ENCODE peak calls at places on chromosomes 7 and 10, in six cellular contexts. One of them, this sample, is unnamed.

GRCh38 chr10:114320249-114321116 is 81.4 kb downstream of the VWA2 start:
- DNase-seq in fibroblast of lung: peak; percentile 76
- DNase-seq in progenitor cell of endocrine pancreas: no peak
- DNase-seq in GM20000: no peak
- DNase-seq in OCI-LY7: no peak
- DNase-seq in esophagus squamous epithelium: no peak
- DNase-seq in this sample: no peak

GRCh38 chr7:158602905-158603772 is 15.5 kb upstream of the PTPRN2 start:
- DNase-seq in fibroblast of lung: peak; percentile 60
- DNase-seq in progenitor cell of endocrine pancreas: no peak
- DNase-seq in GM20000: no peak
- DNase-seq in OCI-LY7: no peak
- DNase-seq in esophagus squamous epithelium: no peak
- DNase-seq in this sample: no peak

GRCh38 chr7:13908667-13909382 is 80.6 kb downstream of the ETV1 start:
- DNase-seq in progenitor cell of endocrine pancreas: no peak
- DNase-seq in OCI-LY7: no peak
- DNase-seq in GM20000: no peak
- DNase-seq in fibroblast of lung: no peak
- DNase-seq in esophagus squamous epithelium: no peak
- DNase-seq in this sample: no peak

GRCh38 chr7:16921644-16922257 is 40.0 kb upstream of the AGR3 start:
- DNase-seq in esophagus squamous epithelium: no peak
- DNase-seq in GM20000: no peak
- DNase-seq in fibroblast of lung: peak; percentile 37
- DNase-seq in progenitor cell of endocrine pancreas: no peak
- DNase-seq in OCI-LY7: no peak
- DNase-seq in this sample: no peak

GRCh38 chr7:1894906-1895663 is 225.0 kb downstream of the ELFN1 start:
- DNase-seq in progenitor cell of endocrine pancreas: no peak
- DNase-seq in OCI-LY7: no peak
- DNase-seq in esophagus squamous epithelium: no peak
- DNase-seq in GM20000: no peak
- DNase-seq in fibroblast of lung: no peak
- DNase-seq in this sample: no peak

GRCh38 chr7:141700848-141701371 is 1.1 kb downstream of the DENND11 start:
- DNase-seq in progenitor cell of endocrine pancreas: no peak
- DNase-seq in OCI-LY7: peak; percentile 3
- DNase-seq in esophagus squamous epithelium: no peak
- DNase-seq in fibroblast of lung: no peak
- DNase-seq in GM20000: peak; percentile 50
- DNase-seq in this sample: no peak

GRCh38 chr7:40057292-40057691 is 77.1 kb downstream of the MPLKIP start:
- DNase-seq in OCI-LY7: no peak
- DNase-seq in GM20000: no peak
- DNase-seq in fibroblast of lung: peak; percentile 17
- DNase-seq in progenitor cell of endocrine pancreas: no peak
- DNase-seq in esophagus squamous epithelium: no peak
- DNase-seq in this sample: no peak

GRCh38 chr7:90242369-90243168 is 2.4 kb upstream of the CFAP69 start:
- DNase-seq in GM20000: peak; percentile 61
- DNase-seq in progenitor cell of endocrine pancreas: no peak
- DNase-seq in OCI-LY7: peak; percentile 17
- DNase-seq in esophagus squamous epithelium: no peak
- DNase-seq in fibroblast of lung: no peak
- DNase-seq in this sample: no peak

GRCh38 chr10:26721561-26721960 is 24.1 kb downstream of the PDSS1 start:
- DNase-seq in fibroblast of lung: no peak
- DNase-seq in OCI-LY7: no peak
- DNase-seq in GM20000: no peak
- DNase-seq in progenitor cell of endocrine pancreas: no peak
- DNase-seq in esophagus squamous epithelium: no peak
- DNase-seq in this sample: no peak

GRCh38 chr10:36676321-36677169 is 448.9 kb upstream of the ANKRD30A start:
- DNase-seq in progenitor cell of endocrine pancreas: no peak
- DNase-seq in OCI-LY7: no peak
- DNase-seq in esophagus squamous epithelium: no peak
- DNase-seq in fibroblast of lung: peak; percentile 82
- DNase-seq in GM20000: no peak
- DNase-seq in this sample: no peak

GRCh38 chr7:7352845-7353244 is 170.5 kb downstream of the C1GALT1 start:
- DNase-seq in progenitor cell of endocrine pancreas: no peak
- DNase-seq in esophagus squamous epithelium: no peak
- DNase-seq in GM20000: no peak
- DNase-seq in OCI-LY7: no peak
- DNase-seq in fibroblast of lung: no peak
- DNase-seq in this sample: no peak

GRCh38 chr10:97759157-97759980 is 12.4 kb downstream of the SFRP5 start:
- DNase-seq in esophagus squamous epithelium: no peak
- DNase-seq in GM20000: peak; percentile 77
- DNase-seq in progenitor cell of endocrine pancreas: peak; percentile 83
- DNase-seq in OCI-LY7: peak; percentile 54
- DNase-seq in fibroblast of lung: peak; percentile 53
- DNase-seq in this sample: peak; percentile 88

GRCh38 chr10:131872837-131873375 is 27.9 kb upstream of the PPP2R2D start:
- DNase-seq in GM20000: no peak
- DNase-seq in OCI-LY7: no peak
- DNase-seq in esophagus squamous epithelium: no peak
- DNase-seq in fibroblast of lung: no peak
- DNase-seq in progenitor cell of endocrine pancreas: no peak
- DNase-seq in this sample: no peak

GRCh38 chr7:21965318-21965717 is 19.6 kb upstream of the CDCA7L start:
- DNase-seq in fibroblast of lung: no peak
- DNase-seq in progenitor cell of endocrine pancreas: no peak
- DNase-seq in OCI-LY7: no peak
- DNase-seq in esophagus squamous epithelium: no peak
- DNase-seq in GM20000: no peak
- DNase-seq in this sample: no peak

GRCh38 chr7:4707134-4707651 is 25.1 kb downstream of the FOXK1 start:
- DNase-seq in esophagus squamous epithelium: no peak
- DNase-seq in GM20000: no peak
- DNase-seq in progenitor cell of endocrine pancreas: no peak
- DNase-seq in OCI-LY7: no peak
- DNase-seq in fibroblast of lung: peak; percentile 77
- DNase-seq in this sample: peak; percentile 38

GRCh38 chr10:77603529-77603927 is 34.1 kb downstream of the KCNMA1 start:
- DNase-seq in esophagus squamous epithelium: no peak
- DNase-seq in fibroblast of lung: no peak
- DNase-seq in GM20000: no peak
- DNase-seq in OCI-LY7: no peak
- DNase-seq in progenitor cell of endocrine pancreas: no peak
- DNase-seq in this sample: peak; percentile 10

GRCh38 chr7:26675143-26675887 is 189.1 kb downstream of the SKAP2 start:
- DNase-seq in GM20000: no peak
- DNase-seq in fibroblast of lung: peak; percentile 20
- DNase-seq in OCI-LY7: no peak
- DNase-seq in esophagus squamous epithelium: no peak
- DNase-seq in progenitor cell of endocrine pancreas: no peak
- DNase-seq in this sample: no peak

GRCh38 chr7:47759056-47759706 is 177.3 kb upstream of the TNS3 start:
- DNase-seq in OCI-LY7: peak; percentile 15
- DNase-seq in progenitor cell of endocrine pancreas: no peak
- DNase-seq in esophagus squamous epithelium: no peak
- DNase-seq in fibroblast of lung: no peak
- DNase-seq in GM20000: no peak
- DNase-seq in this sample: no peak

GRCh38 chr10:1174022-1174421 is 117.8 kb downstream of the WDR37 start:
- DNase-seq in progenitor cell of endocrine pancreas: no peak
- DNase-seq in OCI-LY7: no peak
- DNase-seq in GM20000: no peak
- DNase-seq in esophagus squamous epithelium: no peak
- DNase-seq in fibroblast of lung: no peak
- DNase-seq in this sample: no peak

GRCh38 chr7:92722541-92722940 is 113.8 kb downstream of the CDK6 start:
- DNase-seq in OCI-LY7: no peak
- DNase-seq in fibroblast of lung: no peak
- DNase-seq in progenitor cell of endocrine pancreas: no peak
- DNase-seq in GM20000: no peak
- DNase-seq in esophagus squamous epithelium: no peak
- DNase-seq in this sample: no peak

GRCh38 chr7:92717601-92717981 is 118.8 kb downstream of the CDK6 start:
- DNase-seq in progenitor cell of endocrine pancreas: no peak
- DNase-seq in OCI-LY7: no peak
- DNase-seq in fibroblast of lung: peak; percentile 84
- DNase-seq in esophagus squamous epithelium: no peak
- DNase-seq in GM20000: no peak
- DNase-seq in this sample: no peak

GRCh38 chr7:92717982-92718716 is 118.2 kb downstream of the CDK6 start:
- DNase-seq in progenitor cell of endocrine pancreas: no peak
- DNase-seq in fibroblast of lung: peak; percentile 85
- DNase-seq in esophagus squamous epithelium: no peak
- DNase-seq in OCI-LY7: peak; percentile 45
- DNase-seq in GM20000: peak; percentile 58
- DNase-seq in this sample: peak; percentile 7

GRCh38 chr7:92723205-92723604 is 113.2 kb downstream of the CDK6 start:
- DNase-seq in esophagus squamous epithelium: no peak
- DNase-seq in progenitor cell of endocrine pancreas: no peak
- DNase-seq in OCI-LY7: no peak
- DNase-seq in GM20000: no peak
- DNase-seq in fibroblast of lung: peak; percentile 69
- DNase-seq in this sample: no peak

GRCh38 chr7:92720604-92721350 is 115.6 kb downstream of the CDK6 start:
- DNase-seq in GM20000: peak; percentile 19
- DNase-seq in fibroblast of lung: no peak
- DNase-seq in progenitor cell of endocrine pancreas: no peak
- DNase-seq in OCI-LY7: peak; percentile 29
- DNase-seq in esophagus squamous epithelium: no peak
- DNase-seq in this sample: no peak
- TF ChIP-seq CTCF in GM20000: no peak
- TF ChIP-seq CTCF in fibroblast of lung: no peak
- TF ChIP-seq CTCF in progenitor cell of endocrine pancreas: no peak
- TF ChIP-seq CTCF in OCI-LY7: peak; percentile 35
- TF ChIP-seq CTCF in esophagus squamous epithelium: no peak
- TF ChIP-seq CTCF in this sample: no peak

GRCh38 chr10:35225204-35225603 is 98.6 kb downstream of the CREM start:
- DNase-seq in GM20000: no peak
- DNase-seq in esophagus squamous epithelium: no peak
- DNase-seq in OCI-LY7: no peak
- DNase-seq in progenitor cell of endocrine pancreas: no peak
- DNase-seq in fibroblast of lung: peak; percentile 12
- DNase-seq in this sample: no peak

GRCh38 chr10:35226507-35226906 is 99.9 kb downstream of the CREM start:
- DNase-seq in GM20000: no peak
- DNase-seq in OCI-LY7: no peak
- DNase-seq in progenitor cell of endocrine pancreas: no peak
- DNase-seq in fibroblast of lung: no peak
- DNase-seq in esophagus squamous epithelium: no peak
- DNase-seq in this sample: no peak

GRCh38 chr10:35231646-35232045 is 104.7 kb upstream of the CCNY start:
- DNase-seq in fibroblast of lung: no peak
- DNase-seq in OCI-LY7: no peak
- DNase-seq in esophagus squamous epithelium: no peak
- DNase-seq in progenitor cell of endocrine pancreas: no peak
- DNase-seq in GM20000: no peak
- DNase-seq in this sample: no peak

GRCh38 chr10:35224045-35224740 is 97.5 kb downstream of the CREM start:
- DNase-seq in progenitor cell of endocrine pancreas: no peak
- DNase-seq in GM20000: no peak
- DNase-seq in OCI-LY7: no peak
- DNase-seq in fibroblast of lung: no peak
- DNase-seq in esophagus squamous epithelium: no peak
- DNase-seq in this sample: no peak

DNA sequence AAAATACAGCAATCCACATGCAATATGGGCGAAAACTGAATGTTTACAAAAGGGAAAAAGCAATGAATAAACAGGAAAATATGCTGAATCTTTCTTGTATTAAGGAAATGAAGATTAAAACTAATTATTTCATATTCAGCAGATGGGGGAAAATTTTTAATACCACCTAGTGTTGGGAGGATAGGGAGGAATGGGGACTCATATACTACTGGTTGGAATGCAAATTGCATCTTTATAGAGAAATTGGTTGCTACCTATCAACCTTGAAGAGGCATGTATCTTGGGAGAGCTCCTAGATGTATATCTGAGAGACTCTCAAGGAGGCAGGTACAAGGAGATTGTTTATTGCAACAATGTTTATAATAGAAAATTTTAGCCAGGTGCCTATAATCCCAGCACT is 101.4 kb downstream of the CREM start:
- DNase-seq in fibroblast of lung: no peak
- DNase-seq in progenitor cell of endocrine pancreas: no peak
- DNase-seq in esophagus squamous epithelium: no peak
- DNase-seq in OCI-LY7: no peak
- DNase-seq in GM20000: no peak
- DNase-seq in this sample: no peak
- TF ChIP-seq CTCF in fibroblast of lung: peak; percentile 9
- TF ChIP-seq CTCF in progenitor cell of endocrine pancreas: no peak
- TF ChIP-seq CTCF in esophagus squamous epithelium: no peak
- TF ChIP-seq CTCF in OCI-LY7: no peak
- TF ChIP-seq CTCF in GM20000: no peak
- TF ChIP-seq CTCF in this sample: peak; percentile 37

GRCh38 chr10:106643521-106643920 is 521.0 kb downstream of the SORCS1 start:
- DNase-seq in OCI-LY7: no peak
- DNase-seq in fibroblast of lung: no peak
- DNase-seq in GM20000: no peak
- DNase-seq in esophagus squamous epithelium: no peak
- DNase-seq in progenitor cell of endocrine pancreas: no peak
- DNase-seq in this sample: no peak

GRCh38 chr10:106652279-106652678 is 512.2 kb downstream of the SORCS1 start:
- DNase-seq in progenitor cell of endocrine pancreas: no peak
- DNase-seq in GM20000: peak; percentile 17
- DNase-seq in fibroblast of lung: no peak
- DNase-seq in OCI-LY7: no peak
- DNase-seq in esophagus squamous epithelium: no peak
- DNase-seq in this sample: no peak

GRCh38 chr10:106648534-106649481 is 515.7 kb downstream of the SORCS1 start:
- DNase-seq in fibroblast of lung: no peak
- DNase-seq in GM20000: no peak
- DNase-seq in esophagus squamous epithelium: no peak
- DNase-seq in OCI-LY7: no peak
- DNase-seq in progenitor cell of endocrine pancreas: no peak
- DNase-seq in this sample: no peak
- TF ChIP-seq CTCF in fibroblast of lung: no peak
- TF ChIP-seq CTCF in GM20000: no peak
- TF ChIP-seq CTCF in esophagus squamous epithelium: no peak
- TF ChIP-seq CTCF in OCI-LY7: no peak
- TF ChIP-seq CTCF in progenitor cell of endocrine pancreas: no peak
- TF ChIP-seq CTCF in this sample: no peak

GRCh38 chr7:139741813-139742344 is 35.9 kb downstream of the HIPK2 start:
- DNase-seq in fibroblast of lung: no peak
- DNase-seq in esophagus squamous epithelium: no peak
- DNase-seq in GM20000: no peak
- DNase-seq in progenitor cell of endocrine pancreas: no peak
- DNase-seq in OCI-LY7: no peak
- DNase-seq in this sample: no peak
- TF ChIP-seq CTCF in fibroblast of lung: no peak
- TF ChIP-seq CTCF in esophagus squamous epithelium: no peak
- TF ChIP-seq CTCF in GM20000: no peak
- TF ChIP-seq CTCF in progenitor cell of endocrine pancreas: no peak
- TF ChIP-seq CTCF in OCI-LY7: no peak
- TF ChIP-seq CTCF in this sample: no peak

This sample was measured in endothelial cell.